ENCODE peak calls at places on chromosome 5, in four cellular contexts. C is Peyer's patch, W is endothelial cell, P is glutamatergic neuron. M is an unnamed sample.

GRCh38 chr5:68264024-68264956 is 48.7 kb downstream of the PIK3R1 start:
- DNase-seq in W (no peak), P (no peak), C (peak), M (no peak)

GRCh38 chr5:174733836-174734235 is 9.5 kb downstream of the MSX2 start:
- DNase-seq in C (no peak), P (no peak), W (no peak), M (no peak)

GRCh38 chr5:151708126-151708525 is 21.4 kb upstream of the SPARC start:
- DNase-seq in W (no peak), C (peak), P (no peak), M (no peak)

GRCh38 chr5:42514759-42515158 is 91.5 kb downstream of the GHR start:
- DNase-seq in C (no peak), W (no peak), P (no peak), M (peak)

GRCh38 chr5:151332857-151333256 is 14.5 kb downstream of the SLC36A2 start:
- DNase-seq in C (no peak), W (no peak), P (no peak), M (no peak)

GRCh38 chr5:164475339-164475977 is 970.0 kb downstream of the MAT2B start:
- DNase-seq in W (no peak), P (no peak), C (no peak), M (peak)

GRCh38 chr5:67636091-67636490 is 439.5 kb upstream of the CD180 start:
- DNase-seq in W (no peak), C (peak), P (no peak), M (no peak)

GRCh38 chr5:122089614-122090013 is 11.6 kb upstream of the LOX start:
- DNase-seq in C (no peak), P (no peak), W (no peak), M (no peak)

GRCh38 chr5:88786217-88786560 is 96.8 kb downstream of the MEF2C start:
- DNase-seq in C (no peak), P (no peak), W (no peak), M (no peak)

GRCh38 chr5:163409384-163409783 is 28.0 kb upstream of the CCNG1 start:
- DNase-seq in W (no peak), P (no peak), C (no peak), M (no peak)

GRCh38 chr5:64973226-64973625 is 204.5 kb downstream of the CWC27 start:
- DNase-seq in W (no peak), P (no peak), C (no peak), M (no peak)

GRCh38 chr5:112696786-112697185 is 40.9 kb upstream of the APC start:
- DNase-seq in W (no peak), C (no peak), P (peak), M (no peak)

GRCh38 chr5:60883229-60883628 is 39.2 kb upstream of the ELOVL7 start:
- DNase-seq in C (no peak), P (no peak), W (no peak), M (no peak)

GRCh38 chr5:65925094-65925600 is 1.2 kb upstream of the ERBIN start:
- DNase-seq in W (peak), P (peak), C (peak), M (peak)

GRCh38 chr5:171152382-171152781 is 156.7 kb upstream of the TLX3 start:
- DNase-seq in W (no peak), P (no peak), C (no peak), M (peak)
- TF ChIP-seq CTCF in W (no peak), P (no peak), C (no peak), M (peak)

DNA sequence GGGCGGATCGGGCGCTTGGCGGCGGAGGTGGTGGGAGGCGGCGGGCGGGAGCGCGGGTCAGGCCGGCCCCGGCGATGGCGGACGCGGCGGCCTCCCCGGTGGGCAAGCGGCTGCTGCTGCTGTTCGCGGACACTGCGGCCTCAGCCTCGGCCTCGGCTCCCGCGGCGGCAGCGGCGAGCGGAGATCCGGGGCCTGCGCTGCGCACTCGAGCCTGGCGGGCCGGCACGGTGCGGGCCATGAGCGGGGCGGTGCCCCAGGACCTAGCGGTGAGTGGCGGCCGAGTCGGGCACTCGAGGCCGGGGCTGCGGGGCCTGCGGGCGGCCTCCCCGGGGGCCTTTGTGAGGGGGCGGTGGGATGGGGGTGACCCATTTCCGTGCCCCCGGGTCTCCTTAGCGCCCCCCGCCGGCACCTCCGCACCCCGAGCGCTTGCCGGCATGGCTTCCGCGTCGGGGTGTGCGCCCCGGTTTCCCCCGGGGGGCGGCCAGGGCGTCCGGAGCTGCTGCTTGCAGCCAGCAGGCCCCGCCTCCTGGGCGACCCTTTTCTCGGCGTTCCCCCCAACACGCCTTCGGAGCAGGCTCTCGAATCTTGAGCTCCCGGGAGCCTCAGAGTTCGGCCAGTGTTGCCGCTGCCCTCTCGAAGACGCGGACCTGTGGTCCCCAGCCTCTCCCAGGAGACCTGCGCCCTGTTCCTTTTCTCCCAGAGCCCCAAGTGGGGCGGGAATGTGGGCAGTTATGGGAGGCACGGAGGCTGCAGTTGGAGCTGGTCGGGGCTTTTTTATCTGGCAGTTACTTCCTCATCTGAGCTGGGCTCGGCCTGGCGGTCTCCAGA is 451 bp downstream of the KDM3B start:
- DNase-seq in P (peak), W (peak), C (peak), M (peak)
- TF ChIP-seq CTCF in P (peak), W (peak), C (peak), M (peak)

GRCh38 chr5:149837680-149838269 is 106.8 kb downstream of the PDE6A start:
- DNase-seq in C (peak), W (peak), P (peak), M (peak)
- TF ChIP-seq CTCF in C (peak), W (peak), P (peak), M (peak)

DNA sequence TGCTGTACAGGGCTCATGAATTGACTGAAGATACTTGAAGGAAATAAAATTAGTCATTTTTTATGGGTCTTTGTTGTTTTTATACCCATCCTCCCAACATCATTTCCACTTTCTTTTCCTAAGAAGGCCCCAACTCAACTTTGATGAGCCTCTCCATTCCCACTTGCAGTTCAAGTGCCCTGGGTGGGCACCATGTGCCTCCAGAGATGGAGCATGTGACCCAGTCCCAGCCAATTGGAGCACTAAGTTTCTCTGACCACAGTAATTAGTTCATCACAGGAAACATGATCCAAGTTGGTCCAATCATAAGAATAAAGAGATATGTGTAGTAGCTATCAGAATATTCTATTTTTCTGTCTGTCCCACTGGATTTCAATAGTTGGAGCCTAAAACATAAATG is 46.9 kb downstream of the HTR4 start:
- DNase-seq in W (no peak), P (no peak), C (no peak), M (no peak)
- TF ChIP-seq CTCF in W (no peak), P (no peak), C (no peak), M (no peak)

GRCh38 chr5:150122536-150123481 is 32.8 kb downstream of the PDGFRB start:
- DNase-seq in C (peak), P (no peak), W (no peak), M (no peak)

GRCh38 chr5:150124111-150124557 is 31.5 kb downstream of the PDGFRB start:
- DNase-seq in C (no peak), W (no peak), P (no peak), M (no peak)

GRCh38 chr5:150121448-150122157 is 34.0 kb downstream of the PDGFRB start:
- DNase-seq in C (peak), P (no peak), W (no peak), M (no peak)

GRCh38 chr5:150120617-150121447 is 34.5 kb upstream of the CSF1R start:
- DNase-seq in P (no peak), C (peak), W (no peak), M (no peak)

DNA sequence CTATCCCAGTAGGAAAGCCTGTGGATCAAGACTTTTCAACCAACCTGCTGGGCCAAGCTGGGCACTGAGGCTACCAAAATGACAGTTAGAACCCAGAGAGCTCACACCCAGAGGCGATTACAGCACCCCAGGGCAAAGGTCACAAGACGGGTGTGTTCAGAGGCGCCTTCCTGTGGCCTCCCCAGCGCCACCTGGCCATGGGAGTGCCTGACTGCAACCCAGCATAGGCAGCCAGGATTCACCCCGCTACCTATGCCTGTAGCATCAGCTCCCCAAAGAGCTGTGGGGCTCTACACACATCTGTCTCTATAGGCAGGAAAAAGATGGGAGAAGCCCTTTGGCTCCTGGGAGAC is 33.5 kb downstream of the PDGFRB start:
- DNase-seq in C (peak), W (no peak), P (no peak), M (peak)
- TF ChIP-seq CTCF in C (peak), W (no peak), P (no peak), M (peak)

GRCh38 chr5:52943285-52943684 is 45.9 kb upstream of the ITGA2 start:
- DNase-seq in W (no peak), P (no peak), C (no peak), M (no peak)
- TF ChIP-seq CTCF in W (no peak), P (no peak), C (no peak), M (peak)

DNA sequence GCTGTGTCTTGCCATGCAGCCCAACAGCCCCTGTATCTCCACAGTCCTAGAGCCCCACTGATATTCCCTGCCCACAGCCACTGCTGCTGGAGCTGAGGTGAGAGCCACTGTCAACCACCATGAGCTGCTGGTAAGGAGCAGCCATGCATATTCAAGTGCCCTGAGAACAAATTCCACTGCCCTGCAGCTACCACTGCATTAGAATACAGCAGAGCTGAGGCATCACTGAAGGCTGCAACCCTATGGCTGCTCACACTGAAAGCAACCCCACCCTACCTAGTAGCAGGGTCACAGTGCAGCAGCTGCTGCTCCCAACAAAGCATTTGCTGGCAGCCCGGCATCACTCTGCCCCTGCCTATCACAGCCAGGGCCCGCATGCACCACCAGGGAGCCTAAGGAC is 68.6 kb downstream of the SKIC3 start:
- DNase-seq in W (no peak), C (no peak), P (no peak), M (no peak)
- TF ChIP-seq CTCF in W (no peak), C (no peak), P (no peak), M (no peak)

DNA sequence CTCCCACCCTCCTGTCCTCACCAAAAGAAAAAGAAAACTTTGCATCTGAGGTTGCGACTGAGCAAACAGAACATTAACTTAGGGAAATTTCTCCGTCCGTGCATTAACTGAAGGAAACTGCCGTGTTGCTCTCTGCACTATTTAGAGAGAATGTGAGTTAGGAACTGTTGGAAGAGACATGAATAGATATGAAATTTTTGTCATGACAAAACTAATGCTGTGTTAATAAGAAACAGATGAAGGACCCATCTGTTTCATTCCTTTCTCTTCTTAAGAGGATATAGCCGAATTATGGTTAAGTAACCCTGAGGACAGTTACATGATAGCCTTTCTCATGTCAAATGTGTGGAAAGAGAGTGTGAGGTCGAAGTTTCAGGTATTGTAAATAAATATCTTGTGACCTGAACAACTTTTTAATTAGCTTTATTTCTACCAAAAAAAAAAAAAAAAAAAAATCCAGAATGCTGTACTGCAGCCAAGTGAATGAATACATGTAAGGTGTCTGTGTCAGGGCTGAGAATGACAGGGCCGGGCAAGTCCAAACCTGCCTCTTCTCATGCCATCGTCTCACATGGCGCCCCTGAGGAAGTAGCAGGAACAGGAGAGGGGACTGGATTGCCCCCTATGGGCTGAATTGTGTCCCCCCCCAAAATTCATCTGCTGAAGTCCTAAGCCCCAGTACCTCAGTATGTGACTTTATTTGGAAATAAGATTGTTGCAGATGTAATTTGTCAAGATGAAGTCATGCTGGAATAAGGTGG is 35.6 kb upstream of the ANKRD33B start:
- DNase-seq in C (peak), P (no peak), W (no peak), M (no peak)
- TF ChIP-seq CTCF in C (no peak), P (peak), W (no peak), M (peak)

GRCh38 chr5:17186271-17186670 is 31.2 kb upstream of the BASP1 start:
- DNase-seq in P (no peak), W (no peak), C (no peak), M (no peak)

GRCh38 chr5:17187401-17187800 is 30.0 kb upstream of the BASP1 start:
- DNase-seq in C (no peak), P (no peak), W (no peak), M (no peak)

GRCh38 chr5:17185349-17185748 is 32.1 kb upstream of the BASP1 start:
- DNase-seq in P (no peak), W (no peak), C (no peak), M (no peak)

GRCh38 chr5:17184596-17184995 is 32.8 kb upstream of the BASP1 start:
- DNase-seq in P (no peak), C (no peak), W (no peak), M (no peak)

DNA sequence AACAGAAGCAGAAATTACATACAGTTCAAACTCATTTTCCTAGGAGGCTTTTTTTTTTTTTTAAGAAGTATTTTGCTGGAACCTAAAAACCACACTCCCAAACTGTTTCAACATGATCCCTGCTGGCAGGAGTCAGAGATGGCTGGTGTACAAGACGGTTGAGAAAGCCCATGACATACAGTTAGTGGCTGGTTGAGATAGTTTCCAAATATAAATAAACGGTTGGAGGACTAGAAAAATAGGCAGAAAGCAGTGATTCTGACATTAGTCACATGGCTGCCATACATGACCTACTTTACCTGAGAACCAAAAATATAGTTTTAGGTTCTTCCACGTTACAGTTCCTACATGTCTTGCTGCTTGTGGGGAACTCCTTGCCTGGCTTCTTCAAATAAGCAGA is 31.7 kb upstream of the BASP1 start:
- DNase-seq in P (no peak), C (peak), W (no peak), M (no peak)
- TF ChIP-seq CTCF in P (no peak), C (no peak), W (no peak), M (no peak)

GRCh38 chr5:82374637-82375036 is 96.5 kb upstream of the RPS23 start:
- DNase-seq in P (no peak), C (no peak), W (no peak), M (no peak)
- TF ChIP-seq CTCF in P (no peak), C (no peak), W (no peak), M (no peak)

M was measured in neural progenitor cell.